ENCODE peak calls at places on chromosomes 5 and 9, in ten cellular contexts. X, Q, I, R, T, D, J, C, B and U are unnamed samples.
A peak's percentile ranks its signal among the peaks of the same experiment; 100 is the strongest.

GRCh38 chr9:83154821-83155220 is 91.9 kb upstream of the RASEF start:
- DNase-seq in B (no peak), Q (no peak), C (no peak), T (no peak), J (no peak), X (peak; percentile 27), I (peak; percentile 40), R (peak; percentile 89), D (no peak), U (no peak)

GRCh38 chr9:124390812-124391658 is 24.2 kb downstream of the PSMB7 start:
- DNase-seq in B (no peak), I (no peak), D (no peak), T (peak; percentile 62), J (no peak), C (peak; percentile 71), Q (no peak), X (no peak), R (no peak), U (no peak)

GRCh38 chr9:100222674-100223073 is 123.6 kb downstream of the INVS start:
- DNase-seq in C (peak; percentile 18), T (peak; percentile 56), J (peak; percentile 69), Q (no peak), I (peak; percentile 18), R (peak; percentile 58), B (no peak), D (no peak), X (no peak), U (no peak)

GRCh38 chr5:133510634-133511262 is 101.6 kb downstream of the FSTL4 start:
- DNase-seq in D (no peak), Q (no peak), R (no peak), J (no peak), I (no peak), T (no peak), B (no peak), C (no peak), X (no peak), U (no peak)

GRCh38 chr5:156693113-156693512 is 157.0 kb upstream of the PPP1R2B start:
- DNase-seq in B (no peak), C (peak; percentile 10), X (no peak), I (no peak), R (no peak), T (no peak), D (no peak), J (no peak), Q (no peak), U (no peak)

GRCh38 chr9:111897831-111898144 is 1.2 kb downstream of the UGCG start:
- DNase-seq in J (peak; percentile 39), Q (no peak), B (no peak), D (no peak), T (peak; percentile 51), R (peak; percentile 43), X (no peak), C (no peak), I (no peak), U (no peak)

GRCh38 chr9:114580609-114581193 is 6.9 kb upstream of the ATP6V1G1 start:
- DNase-seq in I (peak; percentile 69), C (no peak), B (no peak), R (no peak), Q (no peak), J (no peak), D (no peak), X (no peak), T (no peak), U (no peak)

GRCh38 chr5:96637191-96637590 is 25.0 kb upstream of the CAST start:
- DNase-seq in R (no peak), Q (no peak), J (no peak), T (no peak), X (no peak), D (no peak), I (peak; percentile 60), C (no peak), B (no peak), U (no peak)

GRCh38 chr5:71794061-71794695 is 75.1 kb downstream of the CARTPT start:
- DNase-seq in C (no peak), X (no peak), T (no peak), D (peak; percentile 72), R (no peak), I (no peak), J (no peak), B (no peak), Q (no peak), U (no peak)

GRCh38 chr9:98771209-98771874 is 25.0 kb downstream of the ANKS6 start:
- DNase-seq in T (no peak), I (no peak), C (no peak), X (no peak), J (no peak), B (no peak), D (no peak), R (no peak), Q (no peak), U (no peak)

GRCh38 chr9:98775831-98776441 is 20.4 kb downstream of the ANKS6 start:
- DNase-seq in X (no peak), J (peak; percentile 82), R (peak; percentile 73), I (no peak), B (peak; percentile 69), T (peak; percentile 68), C (peak; percentile 80), D (no peak), Q (peak; percentile 58), U (peak; percentile 60)

GRCh38 chr9:98772364-98773155 is 23.8 kb downstream of the ANKS6 start:
- DNase-seq in X (no peak), C (no peak), R (no peak), D (no peak), B (no peak), Q (no peak), J (no peak), T (no peak), I (no peak), U (no peak)

GRCh38 chr9:98774746-98775145 is 21.6 kb downstream of the ANKS6 start:
- DNase-seq in D (no peak), B (peak; percentile 23), J (peak; percentile 16), Q (peak; percentile 37), I (no peak), R (no peak), C (peak; percentile 58), X (no peak), T (peak; percentile 11), U (no peak)

GRCh38 chr9:98773721-98774120 is 22.6 kb downstream of the ANKS6 start:
- DNase-seq in X (no peak), J (no peak), B (no peak), Q (no peak), T (no peak), C (no peak), D (no peak), R (no peak), I (no peak), U (no peak)
- TF ChIP-seq CTCF in X (no peak), J (no peak), B (peak; percentile 12), Q (no peak), T (no peak), C (no peak), D (no peak), R (no peak), I (no peak), U (no peak)

DNA sequence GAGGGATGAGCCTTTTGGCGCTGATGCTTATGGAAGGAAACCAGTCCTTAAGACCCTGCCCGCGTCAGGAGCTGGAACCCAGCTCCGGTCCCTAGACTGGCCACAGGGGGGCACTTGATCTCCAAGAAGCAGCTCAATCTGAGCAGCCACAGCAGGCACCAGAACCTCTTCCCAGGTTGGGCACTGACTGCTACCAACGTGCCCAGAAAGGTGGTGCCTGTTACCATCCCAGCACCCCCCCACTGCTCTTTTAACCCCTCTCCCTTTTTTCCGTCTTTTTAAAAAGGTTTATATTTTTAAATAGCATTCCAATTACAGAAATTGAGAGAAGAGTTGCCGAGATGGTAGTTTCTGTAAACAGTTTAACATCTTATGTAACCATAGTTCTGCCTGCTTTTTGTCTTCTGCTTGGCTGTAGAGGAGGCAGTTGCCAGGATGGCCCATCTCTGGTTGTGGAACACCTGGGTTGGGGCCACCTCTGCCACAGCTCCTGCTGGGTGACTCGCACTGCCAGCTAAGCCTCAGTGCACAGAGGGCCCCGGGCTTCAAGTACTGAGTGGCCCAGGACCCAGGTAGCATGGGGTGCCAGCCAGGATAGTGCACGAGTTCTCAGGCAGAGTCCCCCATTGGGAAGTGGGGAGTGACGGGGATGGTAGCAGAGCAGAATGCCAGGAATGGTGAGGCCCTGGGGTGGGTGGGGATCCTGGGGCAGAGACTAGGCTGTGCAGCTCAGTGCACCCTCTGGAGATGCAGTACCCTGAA is 62.8 kb downstream of the PFDN1 start:
- DNase-seq in C (peak; percentile 82), D (no peak), X (peak; percentile 59), I (no peak), T (peak; percentile 57), B (peak; percentile 75), J (peak; percentile 76), Q (peak; percentile 83), R (peak; percentile 74), U (peak; percentile 65)
- TF ChIP-seq CTCF in C (peak; percentile 68), D (peak; percentile 48), X (peak; percentile 55), I (peak; percentile 79), T (peak; percentile 69), B (peak; percentile 55), J (peak; percentile 80), Q (peak; percentile 71), R (peak; percentile 84), U (peak; percentile 71)

DNA sequence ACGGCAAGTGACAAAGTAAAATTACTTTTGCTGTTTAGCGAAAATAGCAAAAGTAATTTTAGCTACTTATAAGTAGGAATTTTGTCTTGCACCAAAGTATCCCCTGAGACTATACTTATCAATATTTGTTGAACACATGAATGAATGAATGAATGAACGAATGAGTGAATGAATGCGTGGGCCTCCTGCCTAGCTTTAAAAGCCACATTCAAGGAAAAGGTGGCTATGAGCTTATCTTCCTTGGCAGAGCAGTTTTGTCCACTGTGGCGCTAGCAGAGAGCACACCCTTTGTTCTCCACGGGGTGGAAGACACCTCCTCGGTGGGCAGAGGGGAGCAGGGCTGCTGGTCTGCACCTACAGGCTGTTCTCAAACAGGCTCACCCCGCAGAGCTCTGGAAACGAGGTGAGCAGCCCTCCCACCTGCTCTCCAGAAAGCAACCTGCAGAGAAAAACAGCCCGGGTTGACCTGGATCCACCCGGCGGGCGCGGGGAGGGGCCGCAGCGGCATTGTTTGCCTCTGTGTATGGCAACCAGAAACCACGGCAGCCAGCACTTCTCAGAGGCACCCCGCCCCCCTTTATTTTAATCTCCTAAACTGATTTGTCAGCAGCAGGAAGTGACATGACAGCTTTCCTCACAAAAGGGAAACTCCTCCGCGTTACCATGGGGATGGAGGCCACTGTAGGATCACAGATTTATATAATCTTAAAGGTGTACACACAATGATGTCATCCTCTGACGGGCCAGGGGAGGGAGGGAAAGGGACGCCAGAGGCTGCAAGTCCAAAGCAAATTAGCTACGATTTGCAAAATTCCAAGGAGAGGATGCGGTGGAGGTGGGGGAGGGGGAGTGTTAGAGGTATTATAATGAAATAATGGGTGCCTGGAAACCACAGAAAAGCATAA is 5.9 kb downstream of the DUSP1 start:
- DNase-seq in J (peak; percentile 100), B (peak; percentile 87), C (peak; percentile 98), D (peak; percentile 97), Q (peak; percentile 99), X (peak; percentile 95), I (peak; percentile 99), T (peak; percentile 99), R (peak; percentile 100), U (peak; percentile 91)
- TF ChIP-seq CTCF in J (no peak), B (no peak), C (no peak), D (peak; percentile 8), Q (no peak), X (no peak), I (no peak), T (no peak), R (no peak), U (no peak)

DNA sequence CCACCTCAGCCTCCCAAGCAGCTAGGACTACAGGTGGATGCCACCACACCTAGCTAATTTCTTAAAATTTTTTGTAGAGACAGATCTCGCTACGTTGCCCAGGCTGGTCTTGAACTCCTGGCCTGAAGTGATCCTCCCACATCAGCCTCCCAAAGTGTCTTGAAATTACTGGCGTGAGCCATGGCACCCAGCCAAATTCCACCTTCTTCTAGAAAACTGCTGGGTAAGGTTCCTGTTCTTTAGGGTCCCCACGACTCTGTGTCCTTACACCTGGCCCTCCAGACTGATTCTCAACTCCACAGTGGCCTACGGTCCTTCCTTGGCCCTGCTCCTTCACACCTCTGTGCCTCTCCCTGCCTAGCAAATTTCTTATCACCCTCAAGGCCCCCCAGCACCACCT is 1.9 kb downstream of the MAPK9 start:
- DNase-seq in Q (no peak), J (no peak), X (peak; percentile 54), C (no peak), I (no peak), D (peak; percentile 35), R (no peak), T (no peak), B (no peak), U (no peak)
- TF ChIP-seq CTCF in Q (no peak), J (no peak), X (no peak), C (no peak), I (no peak), D (no peak), R (no peak), T (no peak), B (no peak), U (no peak)